ENCODE peak calls at places on chromosome 11, in six cellular contexts. J, M, O, C, U and K are unnamed samples.

GRCh38 chr11:102553835-102554282 is 23.3 kb upstream of the MMP7 start:
- DNase-seq in J (no peak), C (no peak), M (no peak), U (no peak), O (no peak), K (no peak)

GRCh38 chr11:65066805-65067291 is 8.5 kb upstream of the NAALADL1 start:
- DNase-seq in M (no peak), J (no peak), C (no peak), U (no peak), O (peak; percentile 77), K (no peak)

GRCh38 chr11:114928260-114928870 is 250.0 kb downstream of the NXPE2 start:
- DNase-seq in M (no peak), U (no peak), O (no peak), J (no peak), C (no peak), K (no peak)

GRCh38 chr11:35845860-35846259 is 98.0 kb upstream of the LDLRAD3 start:
- DNase-seq in O (no peak), J (peak; percentile 21), M (no peak), U (no peak), C (no peak), K (no peak)

GRCh38 chr11:109424893-109425292 is 2.9 kb downstream of the C11orf87 start:
- DNase-seq in U (no peak), O (peak; percentile 91), C (no peak), M (no peak), J (peak; percentile 10), K (no peak)

GRCh38 chr11:86905252-86905651 is 49.9 kb downstream of the FZD4 start:
- DNase-seq in M (no peak), J (no peak), U (no peak), O (no peak), C (no peak), K (no peak)

GRCh38 chr11:122069946-122070345 is 46.1 kb downstream of the BLID start:
- DNase-seq in M (no peak), J (peak; percentile 8), C (no peak), U (no peak), O (peak; percentile 49), K (peak; percentile 82)

GRCh38 chr11:46012185-46012584 is 89.7 kb downstream of the LARGE2 start:
- DNase-seq in J (no peak), O (peak; percentile 56), C (no peak), U (no peak), M (no peak), K (no peak)

GRCh38 chr11:36328956-36329673 is 33.0 kb downstream of the PRR5L start:
- DNase-seq in O (no peak), M (no peak), J (no peak), C (no peak), U (no peak), K (no peak)

GRCh38 chr11:71435278-71435951 is 12.8 kb downstream of the DHCR7 start:
- DNase-seq in O (no peak), J (no peak), U (no peak), C (no peak), M (no peak), K (no peak)

GRCh38 chr11:113189909-113190667 is 124.3 kb upstream of the TTC12 start:
- DNase-seq in M (no peak), U (no peak), J (peak; percentile 6), C (no peak), O (no peak), K (no peak)

GRCh38 chr11:124656759-124657627 is 16.5 kb downstream of the SIAE start:
- DNase-seq in C (no peak), J (no peak), U (no peak), M (no peak), O (peak; percentile 53), K (no peak)

GRCh38 chr11:125626381-125626950 is 1.5 kb downstream of the CHEK1 start:
- DNase-seq in U (peak; percentile 44), C (no peak), M (no peak), O (peak; percentile 93), J (no peak), K (peak; percentile 35)

GRCh38 chr11:16356057-16356750 is at the start of gene SOX6:
- DNase-seq in J (no peak), M (no peak), C (no peak), U (no peak), O (peak; percentile 27), K (no peak)

GRCh38 chr11:76047766-76048165 is 158.5 kb downstream of the WNT11 start:
- DNase-seq in O (no peak), J (no peak), U (no peak), C (no peak), M (no peak), K (no peak)

GRCh38 chr11:40166892-40167291 is 1292.6 kb downstream of the LRRC4C start:
- DNase-seq in J (no peak), M (no peak), U (no peak), O (no peak), C (no peak), K (no peak)

GRCh38 chr11:77654770-77655434 is 17.3 kb upstream of the CLNS1A start:
- DNase-seq in M (no peak), U (no peak), O (no peak), J (no peak), C (no peak), K (no peak)

GRCh38 chr11:134561348-134561720 is 149.3 kb upstream of the B3GAT1 start:
- DNase-seq in U (no peak), J (no peak), M (no peak), C (no peak), O (no peak), K (no peak)

GRCh38 chr11:217704-218103 is 10.2 kb downstream of the RIC8A start:
- DNase-seq in M (no peak), J (no peak), O (no peak), C (no peak), U (no peak), K (no peak)

GRCh38 chr11:123166095-123166559 is 28.9 kb downstream of the CLMP start:
- DNase-seq in C (no peak), M (no peak), U (no peak), O (peak; percentile 92), J (peak; percentile 46), K (no peak)